ENCODE peak calls at places on chromosomes 1 and 21, in six cellular contexts. C is RCC 7860; E is AG09309; M is NAMALWA; A is astrocyte of the hippocampus; W is naive thymus-derived CD4-positive, alpha-beta T cell. P is an unnamed sample.

GRCh38 chr1:197663178-197663953 is 111.9 kb downstream of the DENND1B start:
- DNase-seq in A (peak), E (no peak), M (no peak), W (no peak), C (no peak), P (no peak)

GRCh38 chr1:103931891-103932290 is 182.2 kb downstream of the AMY1C start:
- DNase-seq in C (no peak), A (no peak), E (no peak), M (no peak), W (no peak), P (no peak)

GRCh38 chr1:207186503-207186902 is 82.5 kb downstream of the C4BPA start:
- DNase-seq in W (no peak), A (no peak), E (no peak), C (no peak), M (no peak), P (no peak)

GRCh38 chr1:29236743-29236992 is 346 bp downstream of the PTPRU start:
- DNase-seq in C (no peak), A (no peak), M (no peak), W (no peak), E (no peak), P (peak)

GRCh38 chr1:170296642-170297041 is 150.9 kb downstream of the NTMT2 start:
- DNase-seq in M (no peak), A (peak), C (no peak), W (no peak), E (no peak), P (peak)

GRCh38 chr1:159000627-159001026 is 9.1 kb upstream of the IFI16 start:
- DNase-seq in E (peak), C (peak), M (no peak), W (no peak), A (peak), P (peak)

GRCh38 chr1:208219659-208220282 is 24.4 kb downstream of the PLXNA2 start:
- DNase-seq in M (no peak), E (no peak), A (peak), W (no peak), C (peak), P (no peak)

GRCh38 chr1:226735576-226735975 is 3.5 kb downstream of the ITPKB start:
- DNase-seq in C (no peak), M (no peak), W (peak), A (no peak), E (no peak), P (no peak)

GRCh38 chr1:171904778-171905449 is 63.6 kb downstream of the DNM3 start:
- DNase-seq in M (no peak), E (no peak), C (no peak), A (no peak), W (no peak), P (no peak)

GRCh38 chr1:226634156-226634588 is 85.6 kb downstream of the STUM start:
- DNase-seq in C (peak), E (no peak), A (peak), M (peak), W (peak), P (peak)

GRCh38 chr1:156797212-156797871 is 19.3 kb downstream of the SH2D2A start:
- DNase-seq in C (peak), W (peak), M (peak), A (peak), E (no peak), P (peak)

GRCh38 chr1:47708658-47709301 is 270.9 kb downstream of the FOXD2 start:
- DNase-seq in E (no peak), C (no peak), W (no peak), A (peak), M (no peak), P (no peak)

GRCh38 chr1:26165126-26165892 is 3.5 kb downstream of the C1orf232 start:
- DNase-seq in E (no peak), M (no peak), A (no peak), W (no peak), C (no peak), P (no peak)

GRCh38 chr1:232302376-232303049 is 327.4 kb downstream of the SIPA1L2 start:
- DNase-seq in E (no peak), M (no peak), W (no peak), A (no peak), C (no peak), P (no peak)

GRCh38 chr1:109441105-109441504 is 14.9 kb upstream of the PSMA5 start:
- DNase-seq in A (no peak), M (no peak), E (peak), C (no peak), W (no peak), P (no peak)

GRCh38 chr1:204684551-204685235 is 845 bp downstream of the LRRN2 start:
- DNase-seq in W (no peak), M (no peak), E (no peak), A (no peak), C (no peak), P (no peak)

GRCh38 chr1:169109561-169110134 is 3.2 kb downstream of the ATP1B1 start:
- DNase-seq in W (no peak), A (peak), M (no peak), C (peak), E (no peak), P (no peak)

GRCh38 chr1:61962631-61963030 is 220.4 kb downstream of the PATJ start:
- DNase-seq in C (no peak), W (no peak), A (no peak), E (no peak), M (no peak), P (no peak)

GRCh38 chr21:38733973-38734546 is 71.7 kb upstream of the ETS2 start:
- DNase-seq in M (peak), C (peak), E (no peak), W (peak), A (peak), P (peak)

GRCh38 chr21:45050786-45051489 is 23.4 kb upstream of the ADARB1 start:
- DNase-seq in M (no peak), C (no peak), E (peak), A (peak), W (no peak), P (no peak)